ENCODE peak calls at places on chromosomes 2 and 18, in five cellular contexts. M is NCI-H1694 treated with DMSO at 0.1 percent for 48 hours; U is GM18507; T is Peyer's patch; C is activated T-cell treated with anti-CD3 and anti-CD28 coated beads, Interleukin-2, amount 50 U/mL, for 4 hours. N is an unnamed sample.

GRCh38 chr2:176491172-176491904 is 222.1 kb downstream of the MTX2 start:
- DNase-seq in M (no peak), U (peak; percentile 38), T (peak; percentile 57), C (no peak), N (peak; percentile 67)

GRCh38 chr18:58190842-58191530 is 147.0 kb downstream of the NEDD4L start:
- DNase-seq in M (no peak), U (no peak), T (no peak), C (no peak), N (no peak)

GRCh38 chr2:211957799-211958198 is 580.8 kb downstream of the ERBB4 start:
- DNase-seq in M (no peak), U (no peak), T (no peak), C (no peak), N (peak; percentile 17)

GRCh38 chr18:49839012-49839411 is 25.7 kb upstream of the ACAA2 start:
- DNase-seq in M (no peak), U (no peak), T (no peak), C (no peak), N (no peak)

GRCh38 chr2:158507141-158507540 is 50.4 kb downstream of the PKP4 start:
- DNase-seq in M (no peak), U (no peak), T (no peak), C (no peak), N (no peak)

GRCh38 chr18:49926076-49926745 is 112.9 kb upstream of the ACAA2 start:
- DNase-seq in M (no peak), U (no peak), T (no peak), C (no peak), N (no peak)

GRCh38 chr2:173568054-173568453 is 213.4 kb downstream of the CDCA7 start:
- DNase-seq in M (peak; percentile 62), U (no peak), T (no peak), C (no peak), N (no peak)

GRCh38 chr2:38416296-38417036 is 39.4 kb upstream of the ATL2 start:
- DNase-seq in M (no peak), U (no peak), T (no peak), C (no peak), N (no peak)

GRCh38 chr2:165795011-165795410 is 964 bp upstream of the GALNT3 start:
- DNase-seq in M (no peak), U (no peak), T (no peak), C (no peak), N (no peak)

GRCh38 chr18:3538456-3538855 is 88.5 kb downstream of the TGIF1 start:
- DNase-seq in M (no peak), U (no peak), T (no peak), C (no peak), N (no peak)

GRCh38 chr2:212797484-212798205 is 259.0 kb upstream of the ERBB4 start:
- DNase-seq in M (no peak), U (no peak), T (no peak), C (no peak), N (no peak)

GRCh38 chr2:27191107-27191829 is 20.6 kb upstream of the ATRAID start:
- DNase-seq in M (peak; percentile 76), U (peak; percentile 40), T (peak; percentile 82), C (peak; percentile 14), N (no peak)

GRCh38 chr2:12547771-12548170 is 169.0 kb upstream of the TRIB2 start:
- DNase-seq in M (no peak), U (no peak), T (no peak), C (no peak), N (no peak)

GRCh38 chr18:9614401-9615279 is at the start of gene PPP4R1:
- DNase-seq in M (peak; percentile 31), U (peak; percentile 53), T (peak; percentile 88), C (peak; percentile 61), N (no peak)

GRCh38 chr2:236291476-236291875 is 27.3 kb upstream of the ASB18 start:
- DNase-seq in M (no peak), U (no peak), T (no peak), C (no peak), N (no peak)

GRCh38 chr2:31379747-31380146 is 34.8 kb downstream of the XDH start:
- DNase-seq in M (no peak), U (no peak), T (no peak), C (no peak), N (no peak)

GRCh38 chr18:26003391-26003790 is 87.0 kb downstream of the SS18 start:
- DNase-seq in M (no peak), U (no peak), T (no peak), C (no peak), N (no peak)

GRCh38 chr2:46438102-46438501 is 41.3 kb upstream of the TMEM247 start:
- DNase-seq in M (no peak), U (no peak), T (no peak), C (no peak), N (no peak)

GRCh38 chr18:74976331-74976909 is 232.5 kb downstream of the PTGR3 start:
- DNase-seq in M (no peak), U (no peak), T (no peak), C (no peak), N (no peak)

GRCh38 chr2:237591021-237591370 is 462 bp upstream of the RAB17 start:
- DNase-seq in M (no peak), U (no peak), T (peak; percentile 81), C (no peak), N (no peak)

GRCh38 chr2:113406114-113406513 is 31.4 kb upstream of the ZNG1B start:
- DNase-seq in M (no peak), U (no peak), T (peak; percentile 79), C (no peak), N (no peak)

GRCh38 chr2:20419007-20419576 is 27.8 kb upstream of the RHOB start:
- DNase-seq in M (no peak), U (no peak), T (no peak), C (no peak), N (no peak)

GRCh38 chr2:178101321-178102079 is 10.7 kb upstream of the RBM45 start:
- DNase-seq in M (no peak), U (no peak), T (no peak), C (no peak), N (no peak)

GRCh38 chr2:66532972-66533868 is 98.3 kb downstream of the MEIS1 start:
- DNase-seq in M (no peak), U (no peak), T (no peak), C (no peak), N (no peak)

GRCh38 chr18:74995404-74995737 is 213.6 kb downstream of the PTGR3 start:
- DNase-seq in M (no peak), U (no peak), T (no peak), C (no peak), N (no peak)

GRCh38 chr2:238848566-238848940 is 668 bp downstream of the TWIST2 start:
- DNase-seq in M (no peak), U (no peak), T (no peak), C (no peak), N (no peak)

GRCh38 chr2:234981197-234982095 is 29.6 kb downstream of the SH3BP4 start:
- DNase-seq in M (no peak), U (no peak), T (peak; percentile 66), C (no peak), N (no peak)

N was measured in GM12878.